ENCODE peak calls at places on chromosomes 7 and 10, in nine cellular contexts. Y is pancreas; O is right lobe of liver; M is cerebellum; E is uterus; G is activated CD4-positive, alpha-beta T cell treated with anti-CD3 and anti-CD28 coated beads, Interleukin-2, amount 10 ng/mL, durations not matched to agents 7 days and 5 days; U is B cell; W is HEK293T; L is GOT3. T is an unnamed sample.

GRCh38 chr10:89666138-89666537 is 21.1 kb upstream of the PANK1 start:
- DNase-seq in Y (no peak), W (no peak), U (no peak), G (no peak), L (no peak), M (no peak), O (no peak), E (no peak), T (no peak)

GRCh38 chr10:50501899-50502556 is 121.7 kb downstream of the SGMS1 start:
- DNase-seq in L (no peak), E (no peak), U (no peak), Y (no peak), G (no peak), W (no peak), M (no peak), O (peak; percentile 53), T (no peak)

GRCh38 chr10:75013522-75013921 is 97.9 kb upstream of the SAMD8 start:
- DNase-seq in E (no peak), W (no peak), O (no peak), L (no peak), M (no peak), U (no peak), Y (no peak), G (no peak), T (no peak)

GRCh38 chr10:53379951-53380350 is 607.4 kb upstream of the MBL2 start:
- DNase-seq in O (no peak), G (no peak), U (no peak), L (no peak), E (no peak), W (no peak), Y (no peak), M (no peak), T (no peak)

GRCh38 chr7:128406147-128406985 is 3.4 kb downstream of the IMPDH1 start:
- DNase-seq in M (no peak), U (peak; percentile 27), G (no peak), Y (no peak), L (no peak), O (no peak), W (no peak), E (peak; percentile 45), T (no peak)

GRCh38 chr10:104835422-104835821 is 194.3 kb downstream of the SORCS3 start:
- DNase-seq in O (no peak), M (no peak), E (no peak), G (no peak), W (no peak), U (no peak), Y (no peak), L (no peak), T (no peak)

GRCh38 chr10:89535185-89536012 is at the start of gene SLC16A12:
- DNase-seq in L (no peak), Y (peak; percentile 56), M (no peak), E (no peak), O (peak; percentile 25), W (peak; percentile 43), G (no peak), U (no peak), T (peak; percentile 70)

GRCh38 chr10:103598654-103599115 is 105.2 kb downstream of the NEURL1 start:
- DNase-seq in W (peak; percentile 87), G (peak; percentile 13), E (peak; percentile 76), M (peak; percentile 88), U (peak; percentile 18), O (no peak), Y (no peak), L (peak; percentile 26), T (peak; percentile 84)

GRCh38 chr10:12605580-12606405 is 256.4 kb downstream of the CAMK1D start:
- DNase-seq in W (no peak), G (peak; percentile 72), M (peak; percentile 68), U (peak; percentile 56), O (peak; percentile 89), L (peak; percentile 47), E (peak; percentile 32), Y (peak; percentile 92), T (peak; percentile 80)

GRCh38 chr7:10325395-10325794 is 648.3 kb upstream of the PHF14 start:
- DNase-seq in M (no peak), W (no peak), U (no peak), E (no peak), Y (no peak), O (no peak), G (no peak), L (no peak), T (no peak)

GRCh38 chr10:24952146-24952700 is at the start of gene PRTFDC1:
- DNase-seq in O (peak; percentile 57), L (no peak), W (peak; percentile 38), Y (peak; percentile 51), M (peak; percentile 51), U (peak; percentile 37), E (peak; percentile 53), G (peak; percentile 24), T (peak; percentile 66)

GRCh38 chr7:43274752-43275151 is 162.3 kb downstream of the HECW1 start:
- DNase-seq in O (no peak), E (no peak), M (no peak), L (no peak), W (no peak), U (no peak), G (no peak), Y (no peak), T (no peak)

GRCh38 chr7:134558370-134558769 is 9.5 kb downstream of the AKR1B15 start:
- DNase-seq in U (no peak), W (no peak), E (no peak), Y (no peak), O (no peak), L (no peak), M (no peak), G (no peak), T (no peak)

GRCh38 chr10:21978191-21978862 is 25.2 kb downstream of the DNAJC1 start:
- DNase-seq in G (no peak), M (no peak), U (no peak), O (no peak), E (no peak), Y (no peak), L (no peak), W (no peak), T (peak; percentile 52)

GRCh38 chr10:76397210-76397881 is 965.9 kb downstream of the LRMDA start:
- DNase-seq in Y (no peak), M (no peak), W (no peak), O (no peak), L (no peak), E (peak; percentile 76), U (no peak), G (no peak), T (peak; percentile 91)

GRCh38 chr7:157676456-157677255 is 339.9 kb downstream of the DNAJB6 start:
- DNase-seq in U (no peak), G (no peak), O (no peak), E (no peak), Y (no peak), M (no peak), L (no peak), W (no peak), T (no peak)

GRCh38 chr10:13099144-13099665 is 758 bp upstream of the OPTN start:
- DNase-seq in W (peak; percentile 53), U (peak; percentile 56), L (no peak), G (peak; percentile 71), O (peak; percentile 48), E (peak; percentile 58), Y (peak; percentile 38), M (peak; percentile 78), T (no peak)

GRCh38 chr10:80700760-80701444 is 163.2 kb downstream of the SH2D4B start:
- DNase-seq in G (no peak), U (no peak), O (no peak), W (no peak), L (no peak), E (no peak), Y (no peak), M (no peak), T (no peak)

GRCh38 chr10:78664929-78665525 is 403.7 kb upstream of the ZMIZ1 start:
- DNase-seq in Y (no peak), G (peak; percentile 23), O (no peak), M (peak; percentile 6), W (peak; percentile 31), U (no peak), L (no peak), E (no peak), T (peak; percentile 25)

GRCh38 chr10:74842301-74842700 is 15.9 kb downstream of the KAT6B start:
- DNase-seq in M (no peak), E (no peak), L (no peak), W (no peak), U (no peak), G (no peak), Y (no peak), O (no peak), T (no peak)

GRCh38 chr10:108684431-108684830 is 1238.9 kb downstream of the XPNPEP1 start:
- DNase-seq in M (no peak), O (no peak), L (no peak), E (no peak), Y (no peak), U (no peak), G (no peak), W (no peak), T (peak; percentile 17)

GRCh38 chr10:29590598-29591415 is 44.0 kb downstream of the SVIL start:
- DNase-seq in U (peak; percentile 44), Y (no peak), L (no peak), O (no peak), M (peak; percentile 19), E (no peak), G (peak; percentile 25), W (peak; percentile 26), T (peak; percentile 75)